ENCODE peak calls at places on chromosomes 11 and 22, in nine cellular contexts. One of them, this sample, is unnamed.

GRCh38 chr11:19812710-19813109 is 100.1 kb downstream of the NAV2 start:
- DNase-seq in neural crest cell: no peak
- DNase-seq in WTC11: no peak
- DNase-seq in Calu3: no peak
- DNase-seq in PC-3: no peak
- DNase-seq in Peyer's patch: no peak
- DNase-seq in lower leg skin: no peak
- DNase-seq in fibroblast of lung: peak; percentile 26
- DNase-seq in astrocyte of the spinal cord: no peak
- DNase-seq in this sample: no peak

GRCh38 chr11:117199061-117199915 is at the start of gene TAGLN:
- DNase-seq in neural crest cell: peak; percentile 15
- DNase-seq in WTC11: peak; percentile 84
- DNase-seq in Calu3: peak; percentile 49
- DNase-seq in PC-3: peak; percentile 53
- DNase-seq in Peyer's patch: peak; percentile 70
- DNase-seq in lower leg skin: peak; percentile 93
- DNase-seq in fibroblast of lung: peak; percentile 90
- DNase-seq in astrocyte of the spinal cord: peak; percentile 97
- DNase-seq in this sample: no peak

GRCh38 chr11:30873924-30874323 is 287.8 kb upstream of the MPPED2 start:
- DNase-seq in neural crest cell: no peak
- DNase-seq in WTC11: no peak
- DNase-seq in Calu3: no peak
- DNase-seq in PC-3: no peak
- DNase-seq in Peyer's patch: no peak
- DNase-seq in lower leg skin: no peak
- DNase-seq in fibroblast of lung: no peak
- DNase-seq in astrocyte of the spinal cord: no peak
- DNase-seq in this sample: no peak

GRCh38 chr22:32518848-32519247 is 44.2 kb downstream of the FBXO7 start:
- DNase-seq in neural crest cell: no peak
- DNase-seq in WTC11: no peak
- DNase-seq in Calu3: no peak
- DNase-seq in PC-3: peak; percentile 6
- DNase-seq in Peyer's patch: no peak
- DNase-seq in lower leg skin: no peak
- DNase-seq in fibroblast of lung: no peak
- DNase-seq in astrocyte of the spinal cord: no peak
- DNase-seq in this sample: no peak

GRCh38 chr11:3129181-3129590 is 35.9 kb downstream of the OSBPL5 start:
- DNase-seq in neural crest cell: no peak
- DNase-seq in WTC11: no peak
- DNase-seq in Calu3: no peak
- DNase-seq in PC-3: no peak
- DNase-seq in Peyer's patch: no peak
- DNase-seq in lower leg skin: no peak
- DNase-seq in fibroblast of lung: no peak
- DNase-seq in astrocyte of the spinal cord: no peak
- DNase-seq in this sample: no peak

GRCh38 chr11:119316729-119317591 is at the start of gene MCAM:
- DNase-seq in neural crest cell: peak; percentile 45
- DNase-seq in WTC11: peak; percentile 48
- DNase-seq in Calu3: no peak
- DNase-seq in PC-3: peak; percentile 53
- DNase-seq in Peyer's patch: no peak
- DNase-seq in lower leg skin: no peak
- DNase-seq in fibroblast of lung: peak; percentile 33
- DNase-seq in astrocyte of the spinal cord: peak; percentile 43
- DNase-seq in this sample: no peak

GRCh38 chr11:59611570-59612565 is 3.7 kb downstream of the OSBP start:
- DNase-seq in neural crest cell: no peak
- DNase-seq in WTC11: no peak
- DNase-seq in Calu3: peak; percentile 46
- DNase-seq in PC-3: peak; percentile 34
- DNase-seq in Peyer's patch: peak; percentile 76
- DNase-seq in lower leg skin: no peak
- DNase-seq in fibroblast of lung: no peak
- DNase-seq in astrocyte of the spinal cord: no peak
- DNase-seq in this sample: no peak

GRCh38 chr11:71086687-71087258 is 165.6 kb downstream of the SHANK2 start:
- DNase-seq in neural crest cell: peak; percentile 45
- DNase-seq in WTC11: peak; percentile 76
- DNase-seq in Calu3: peak; percentile 42
- DNase-seq in PC-3: peak; percentile 63
- DNase-seq in Peyer's patch: peak; percentile 48
- DNase-seq in lower leg skin: no peak
- DNase-seq in fibroblast of lung: peak; percentile 10
- DNase-seq in astrocyte of the spinal cord: peak; percentile 22
- DNase-seq in this sample: no peak

GRCh38 chr11:67280341-67280790 is 8.7 kb upstream of the ANKRD13D start:
- DNase-seq in neural crest cell: no peak
- DNase-seq in WTC11: no peak
- DNase-seq in Calu3: no peak
- DNase-seq in PC-3: no peak
- DNase-seq in Peyer's patch: peak; percentile 39
- DNase-seq in lower leg skin: no peak
- DNase-seq in fibroblast of lung: no peak
- DNase-seq in astrocyte of the spinal cord: no peak
- DNase-seq in this sample: peak; percentile 23

GRCh38 chr22:49623176-49623575 is 204.5 kb downstream of the BRD1 start:
- DNase-seq in neural crest cell: no peak
- DNase-seq in WTC11: no peak
- DNase-seq in Calu3: no peak
- DNase-seq in PC-3: no peak
- DNase-seq in Peyer's patch: no peak
- DNase-seq in lower leg skin: no peak
- DNase-seq in fibroblast of lung: no peak
- DNase-seq in astrocyte of the spinal cord: no peak
- DNase-seq in this sample: no peak

DNA sequence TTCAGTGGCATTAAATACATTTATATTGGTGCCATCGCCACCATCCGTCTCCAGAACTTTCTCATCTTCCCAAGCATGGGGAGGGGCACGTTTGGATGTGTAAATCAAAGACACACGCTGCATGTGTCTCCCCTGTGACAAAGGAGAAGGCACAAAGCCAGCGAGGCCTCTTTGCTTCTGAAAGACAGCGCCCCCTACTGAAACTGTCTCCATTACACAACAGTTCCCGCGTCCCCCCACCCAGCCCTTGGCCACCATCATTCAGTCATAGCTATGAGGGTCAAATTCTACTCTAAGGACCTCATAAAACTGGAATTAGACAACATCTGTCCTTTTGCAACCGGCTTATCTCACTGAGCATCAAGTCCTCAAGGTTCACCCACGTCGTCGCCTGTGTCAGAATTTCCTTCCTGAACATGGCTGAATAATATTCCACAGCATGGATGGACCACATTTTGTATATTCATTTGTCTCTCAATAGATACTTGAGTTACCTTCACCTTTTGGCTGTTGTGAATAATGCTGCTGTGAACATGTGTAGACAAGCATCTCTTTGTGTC is 64.8 kb downstream of the IGF2 start:
- DNase-seq in neural crest cell: no peak
- DNase-seq in WTC11: peak; percentile 60
- DNase-seq in Calu3: no peak
- DNase-seq in PC-3: no peak
- DNase-seq in Peyer's patch: peak; percentile 34
- DNase-seq in lower leg skin: no peak
- DNase-seq in fibroblast of lung: no peak
- DNase-seq in astrocyte of the spinal cord: no peak
- DNase-seq in this sample: no peak
- TF ChIP-seq CTCF in neural crest cell: peak; percentile 36
- TF ChIP-seq CTCF in WTC11: peak; percentile 78
- TF ChIP-seq CTCF in Calu3: peak; percentile 20
- TF ChIP-seq CTCF in PC-3: peak; percentile 56
- TF ChIP-seq CTCF in Peyer's patch: no peak
- TF ChIP-seq CTCF in lower leg skin: no peak
- TF ChIP-seq CTCF in fibroblast of lung: no peak
- TF ChIP-seq CTCF in astrocyte of the spinal cord: peak; percentile 24
- TF ChIP-seq CTCF in this sample: peak; percentile 44

DNA sequence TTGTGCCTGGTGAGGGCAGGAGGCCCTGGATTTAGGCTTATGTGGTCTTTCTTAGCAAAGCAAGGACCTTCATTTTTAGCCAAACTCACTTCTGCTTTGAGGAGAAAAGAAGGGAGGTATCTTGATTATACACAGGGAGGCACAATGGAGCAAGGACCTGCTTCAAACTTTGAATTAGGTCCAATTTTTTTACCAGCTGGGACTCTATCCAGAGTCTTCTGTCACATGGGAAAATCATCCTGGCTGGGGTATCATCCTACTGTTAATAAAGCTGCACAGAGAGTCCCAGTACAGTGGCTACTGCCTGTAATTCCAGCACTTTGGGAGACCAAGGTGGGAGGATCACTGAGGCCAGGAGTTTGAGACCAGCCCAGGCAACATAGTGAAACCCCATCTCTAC is 87.8 kb downstream of the CWC15 start:
- DNase-seq in neural crest cell: no peak
- DNase-seq in WTC11: no peak
- DNase-seq in Calu3: no peak
- DNase-seq in PC-3: peak; percentile 44
- DNase-seq in Peyer's patch: no peak
- DNase-seq in lower leg skin: peak; percentile 20
- DNase-seq in fibroblast of lung: no peak
- DNase-seq in astrocyte of the spinal cord: no peak
- DNase-seq in this sample: no peak
- TF ChIP-seq CTCF in neural crest cell: no peak
- TF ChIP-seq CTCF in WTC11: no peak
- TF ChIP-seq CTCF in Calu3: no peak
- TF ChIP-seq CTCF in PC-3: peak; percentile 23
- TF ChIP-seq CTCF in Peyer's patch: no peak
- TF ChIP-seq CTCF in lower leg skin: no peak
- TF ChIP-seq CTCF in fibroblast of lung: no peak
- TF ChIP-seq CTCF in astrocyte of the spinal cord: no peak
- TF ChIP-seq CTCF in this sample: no peak

GRCh38 chr22:24513706-24514240 is 18.6 kb downstream of the UPB1 start:
- DNase-seq in neural crest cell: no peak
- DNase-seq in WTC11: no peak
- DNase-seq in Calu3: no peak
- DNase-seq in PC-3: no peak
- DNase-seq in Peyer's patch: no peak
- DNase-seq in lower leg skin: no peak
- DNase-seq in fibroblast of lung: no peak
- DNase-seq in astrocyte of the spinal cord: no peak
- DNase-seq in this sample: no peak

GRCh38 chr22:24517446-24517845 is 22.3 kb downstream of the UPB1 start:
- DNase-seq in neural crest cell: no peak
- DNase-seq in WTC11: no peak
- DNase-seq in Calu3: no peak
- DNase-seq in PC-3: no peak
- DNase-seq in Peyer's patch: no peak
- DNase-seq in lower leg skin: no peak
- DNase-seq in fibroblast of lung: no peak
- DNase-seq in astrocyte of the spinal cord: no peak
- DNase-seq in this sample: no peak

GRCh38 chr22:24516301-24516737 is 21.2 kb downstream of the UPB1 start:
- DNase-seq in neural crest cell: no peak
- DNase-seq in WTC11: no peak
- DNase-seq in Calu3: no peak
- DNase-seq in PC-3: peak; percentile 16
- DNase-seq in Peyer's patch: no peak
- DNase-seq in lower leg skin: no peak
- DNase-seq in fibroblast of lung: peak; percentile 82
- DNase-seq in astrocyte of the spinal cord: peak; percentile 87
- DNase-seq in this sample: peak; percentile 64

GRCh38 chr22:24514241-24515024 is 19.3 kb downstream of the UPB1 start:
- DNase-seq in neural crest cell: no peak
- DNase-seq in WTC11: no peak
- DNase-seq in Calu3: no peak
- DNase-seq in PC-3: no peak
- DNase-seq in Peyer's patch: peak; percentile 66
- DNase-seq in lower leg skin: no peak
- DNase-seq in fibroblast of lung: no peak
- DNase-seq in astrocyte of the spinal cord: no peak
- DNase-seq in this sample: no peak

GRCh38 chr22:24515025-24515338 is 19.9 kb downstream of the UPB1 start:
- DNase-seq in neural crest cell: no peak
- DNase-seq in WTC11: no peak
- DNase-seq in Calu3: no peak
- DNase-seq in PC-3: no peak
- DNase-seq in Peyer's patch: no peak
- DNase-seq in lower leg skin: no peak
- DNase-seq in fibroblast of lung: no peak
- DNase-seq in astrocyte of the spinal cord: no peak
- DNase-seq in this sample: no peak
- TF ChIP-seq CTCF in neural crest cell: no peak
- TF ChIP-seq CTCF in WTC11: no peak
- TF ChIP-seq CTCF in Calu3: no peak
- TF ChIP-seq CTCF in PC-3: no peak
- TF ChIP-seq CTCF in Peyer's patch: no peak
- TF ChIP-seq CTCF in lower leg skin: no peak
- TF ChIP-seq CTCF in fibroblast of lung: no peak
- TF ChIP-seq CTCF in astrocyte of the spinal cord: no peak
- TF ChIP-seq CTCF in this sample: no peak

DNA sequence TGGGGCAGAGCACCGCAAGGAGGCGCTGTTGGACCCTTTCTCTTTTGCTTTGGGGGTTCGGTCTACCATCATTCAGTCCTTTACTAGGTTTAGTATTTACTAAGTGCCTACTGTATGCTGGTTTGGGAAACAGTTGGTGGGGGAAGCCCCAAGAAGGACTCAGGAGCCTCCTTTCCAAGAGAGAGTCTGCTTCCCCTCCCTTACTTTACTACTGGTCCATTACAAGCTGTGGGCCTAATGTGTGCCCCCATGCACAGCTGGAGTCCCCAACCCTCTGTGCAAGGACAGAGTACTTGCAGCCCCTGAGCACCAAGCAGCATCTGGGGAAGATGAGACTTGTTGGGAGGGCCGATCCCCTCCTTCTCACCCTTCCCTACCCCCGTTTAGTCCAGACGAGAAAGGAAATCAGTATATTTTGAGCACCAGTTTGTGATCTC is 876 bp upstream of the UBE2L6 start:
- DNase-seq in neural crest cell: peak; percentile 95
- DNase-seq in WTC11: no peak
- DNase-seq in Calu3: peak; percentile 85
- DNase-seq in PC-3: peak; percentile 87
- DNase-seq in Peyer's patch: no peak
- DNase-seq in lower leg skin: peak; percentile 96
- DNase-seq in fibroblast of lung: peak; percentile 79
- DNase-seq in astrocyte of the spinal cord: peak; percentile 68
- DNase-seq in this sample: no peak
- TF ChIP-seq CTCF in neural crest cell: peak; percentile 98
- TF ChIP-seq CTCF in WTC11: peak; percentile 97
- TF ChIP-seq CTCF in Calu3: no peak
- TF ChIP-seq CTCF in PC-3: peak; percentile 98
- TF ChIP-seq CTCF in Peyer's patch: no peak
- TF ChIP-seq CTCF in lower leg skin: peak; percentile 85
- TF ChIP-seq CTCF in fibroblast of lung: peak; percentile 79
- TF ChIP-seq CTCF in astrocyte of the spinal cord: peak; percentile 95
- TF ChIP-seq CTCF in this sample: peak; percentile 39